ENCODE peak calls at places on chromosomes 4 and X, in seven cellular contexts. G is AG04450; D is cardiac muscle cell; B is A549; I is kidney; Q is lung; U is CD4-positive, alpha-beta T cell. Y is an unnamed sample.

GRCh38 chr4:180310616-180311015 is 1932.6 kb upstream of the TENM3 start:
- DNase-seq in G (no peak), D (no peak), B (no peak), I (no peak), Q (no peak), U (no peak), Y (no peak)

GRCh38 chr4:62928483-62928882 is 1480.8 kb downstream of the TECRL start:
- DNase-seq in G (no peak), D (no peak), B (no peak), I (no peak), Q (no peak), U (no peak), Y (no peak)

GRCh38 chrX:53654378-53654777 is 32.1 kb downstream of the HUWE1 start:
- DNase-seq in G (no peak), D (no peak), B (no peak), I (no peak), Q (no peak), U (no peak), Y (no peak)

GRCh38 chrX:138756234-138756633 is 44.7 kb upstream of the FGF13 start:
- DNase-seq in G (no peak), D (peak; percentile 77), B (peak; percentile 11), I (peak; percentile 54), Q (no peak), U (no peak), Y (peak; percentile 42)

GRCh38 chrX:114841051-114841450 is 176.4 kb downstream of the IL13RA2 start:
- DNase-seq in G (no peak), D (no peak), B (no peak), I (no peak), Q (no peak), U (no peak), Y (no peak)

GRCh38 chr4:39855909-39856512 is 121.7 kb downstream of the PDS5A start:
- DNase-seq in G (no peak), D (no peak), B (peak; percentile 28), I (no peak), Q (no peak), U (no peak), Y (no peak)

GRCh38 chr4:18106620-18107019 is 85.1 kb upstream of the LCORL start:
- DNase-seq in G (no peak), D (no peak), B (no peak), I (no peak), Q (no peak), U (no peak), Y (no peak)

GRCh38 chrX:129959493-129959832 is 23.0 kb upstream of the BCORL1 start:
- DNase-seq in G (no peak), D (peak; percentile 59), B (no peak), I (peak; percentile 67), Q (no peak), U (no peak), Y (no peak)

GRCh38 chr4:38025665-38026064 is 65.5 kb downstream of the PTTG2 start:
- DNase-seq in G (no peak), D (peak; percentile 31), B (no peak), I (no peak), Q (no peak), U (no peak), Y (no peak)

GRCh38 chr4:186666750-186667149 is 56.9 kb downstream of the FAT1 start:
- DNase-seq in G (no peak), D (no peak), B (no peak), I (no peak), Q (no peak), U (no peak), Y (no peak)

GRCh38 chr4:33886356-33886755 is 2358.0 kb downstream of the ARAP2 start:
- DNase-seq in G (no peak), D (peak; percentile 6), B (no peak), I (no peak), Q (no peak), U (no peak), Y (no peak)

GRCh38 chrX:13364230-13364629 is 44.4 kb upstream of the ATXN3L start:
- DNase-seq in G (no peak), D (no peak), B (no peak), I (no peak), Q (no peak), U (no peak), Y (no peak)

GRCh38 chrX:118839334-118839958 is 15.8 kb downstream of the ZCCHC12 start:
- DNase-seq in G (no peak), D (peak; percentile 71), B (peak; percentile 80), I (peak; percentile 88), Q (peak; percentile 81), U (peak; percentile 16), Y (peak; percentile 85)

GRCh38 chr4:134935320-134935719 is 733.7 kb upstream of the PABPC4L start:
- DNase-seq in G (no peak), D (peak; percentile 22), B (peak; percentile 13), I (no peak), Q (no peak), U (no peak), Y (no peak)

GRCh38 chr4:147749811-147750321 is 18.0 kb downstream of the ARHGAP10 start:
- DNase-seq in G (no peak), D (no peak), B (no peak), I (no peak), Q (no peak), U (no peak), Y (no peak)

GRCh38 chrX:12956704-12957541 is 18.0 kb upstream of the TMSB4X start:
- DNase-seq in G (no peak), D (no peak), B (peak; percentile 67), I (no peak), Q (no peak), U (peak; percentile 59), Y (no peak)

GRCh38 chrX:15971696-15972095 is 117.1 kb upstream of the AP1S2 start:
- DNase-seq in G (no peak), D (no peak), B (no peak), I (no peak), Q (no peak), U (no peak), Y (no peak)

GRCh38 chrX:15973941-15974340 is 119.3 kb upstream of the AP1S2 start:
- DNase-seq in G (no peak), D (no peak), B (no peak), I (peak; percentile 61), Q (no peak), U (no peak), Y (no peak)

GRCh38 chrX:15977644-15978043 is 123.0 kb upstream of the AP1S2 start:
- DNase-seq in G (no peak), D (no peak), B (no peak), I (no peak), Q (no peak), U (no peak), Y (no peak)

DNA sequence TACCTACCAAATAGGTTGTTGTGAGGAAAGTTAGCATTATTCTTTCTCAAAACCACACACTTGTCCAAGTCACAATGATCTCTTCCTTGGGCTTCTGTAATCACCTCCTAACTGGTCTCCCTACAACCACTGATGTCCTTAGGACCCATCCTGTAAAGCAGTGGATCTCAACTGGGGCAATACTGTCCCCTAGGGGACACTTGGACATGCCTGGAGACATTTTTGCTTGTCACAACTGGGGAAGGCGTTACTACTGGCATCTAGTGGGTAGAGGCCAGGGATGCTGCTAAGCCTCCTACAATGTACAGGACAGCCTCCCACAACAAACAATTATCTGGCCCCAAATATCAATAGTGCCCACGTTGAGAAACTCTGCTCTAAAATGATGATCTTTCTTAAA is 118.7 kb upstream of the AP1S2 start:
- DNase-seq in G (no peak), D (peak; percentile 4), B (peak; percentile 33), I (no peak), Q (no peak), U (no peak), Y (peak; percentile 39)
- TF ChIP-seq CTCF in G (peak; percentile 17), D (peak; percentile 33), B (no peak), I (peak; percentile 39), Q (peak; percentile 4), U (no peak), Y (peak; percentile 53)

DNA sequence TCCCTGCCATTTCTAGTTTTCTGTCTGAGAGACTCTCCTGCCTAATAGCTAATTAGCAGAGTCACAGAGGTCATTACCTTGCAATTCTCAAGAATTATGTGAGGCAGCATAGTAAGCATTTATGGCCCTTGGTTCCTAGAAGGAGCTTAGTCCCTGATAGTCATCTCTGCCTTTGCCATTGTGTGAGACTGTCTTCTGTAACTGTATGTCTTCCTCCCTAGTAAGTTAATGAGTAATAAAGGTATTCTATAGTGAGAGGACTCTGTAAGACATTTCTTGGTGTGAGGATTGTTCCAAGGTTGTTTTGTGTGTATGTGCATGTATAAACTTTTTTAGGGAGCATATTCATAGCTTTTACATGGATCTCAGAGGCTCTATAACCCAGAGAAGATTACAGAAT is 108.8 kb downstream of the AR start:
- DNase-seq in G (no peak), D (no peak), B (no peak), I (no peak), Q (no peak), U (no peak), Y (no peak)
- H3K9me3 ChIP-seq in G (no peaks in the 10 kb centered on the region), D (peaks cover 2% of the 10 kb centered on the region), B (no peaks in the 10 kb centered on the region), I (no peaks in the 10 kb centered on the region), Q (no peaks in the 10 kb centered on the region), U (no peaks in the 10 kb centered on the region), Y (no peaks in the 10 kb centered on the region)

GRCh38 chr4:122537388-122538135 is 81.0 kb upstream of the IL2 start:
- DNase-seq in G (no peak), D (no peak), B (no peak), I (no peak), Q (no peak), U (no peak), Y (no peak)

GRCh38 chr4:122542411-122543236 is 78.2 kb downstream of the IL21 start:
- DNase-seq in G (peak; percentile 7), D (no peak), B (no peak), I (no peak), Q (no peak), U (no peak), Y (no peak)

GRCh38 chr4:122539861-122540465 is 80.9 kb downstream of the IL21 start:
- DNase-seq in G (no peak), D (no peak), B (no peak), I (no peak), Q (no peak), U (no peak), Y (no peak)

GRCh38 chr4:122541996-122542395 is 78.9 kb downstream of the IL21 start:
- DNase-seq in G (no peak), D (no peak), B (no peak), I (no peak), Q (no peak), U (no peak), Y (no peak)

GRCh38 chr4:122540827-122541226 is 80.0 kb downstream of the IL21 start:
- DNase-seq in G (no peak), D (no peak), B (no peak), I (no peak), Q (no peak), U (no peak), Y (no peak)
- TF ChIP-seq CTCF in G (no peak), D (no peak), B (no peak), I (no peak), Q (no peak), U (no peak), Y (no peak)

DNA sequence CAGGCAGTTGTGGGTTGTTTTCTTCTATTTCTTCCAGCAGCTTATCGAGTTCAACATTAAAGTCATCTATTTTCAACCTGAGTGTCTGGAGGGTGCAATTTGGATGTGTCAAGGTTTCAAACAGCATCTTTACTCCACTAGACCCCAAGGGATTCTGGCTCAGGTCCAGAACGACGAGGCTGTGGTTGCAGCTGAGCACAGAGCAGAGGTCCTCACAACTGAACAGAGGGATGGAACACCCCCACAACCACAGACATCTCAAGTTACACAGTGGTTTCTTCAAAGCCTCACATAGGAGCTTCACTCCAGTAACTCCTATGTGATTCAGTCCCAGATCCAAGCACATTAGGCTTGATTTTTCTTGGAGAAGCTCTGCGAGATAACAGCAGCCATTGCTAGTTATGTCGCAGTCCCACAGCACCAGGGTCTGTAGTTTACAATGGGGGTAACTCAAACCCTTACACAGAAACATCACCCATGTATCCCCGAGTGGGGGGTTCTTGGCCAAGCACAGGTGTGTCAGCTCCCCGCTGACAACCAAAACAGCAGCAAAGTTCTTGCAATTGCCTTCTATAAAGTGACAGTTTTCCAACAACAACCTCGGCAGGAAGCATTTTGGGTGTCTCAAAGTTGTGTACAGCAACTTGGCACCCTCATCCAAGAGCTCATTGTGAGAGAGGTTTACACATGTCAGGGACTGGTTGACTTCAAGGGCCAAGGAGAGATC is 2.8 kb downstream of the NLRP2B start:
- DNase-seq in G (no peak), D (no peak), B (no peak), I (no peak), Q (no peak), U (no peak), Y (no peak)
- H3K9me3 ChIP-seq in G (peaks cover 9% of the 10 kb centered on the region), D (no peaks in the 10 kb centered on the region), B (no peaks in the 10 kb centered on the region), I (no peaks in the 10 kb centered on the region), Q (no peaks in the 10 kb centered on the region), U (peaks cover 4% of the 10 kb centered on the region), Y (no peaks in the 10 kb centered on the region)